ENCODE peak calls at places on chromosomes 3 and 15, in seven cellular contexts. One of them, this sample, is unnamed.

GRCh38 chr3:18385706-18386105 is 39.4 kb downstream of the SATB1 start:
- DNase-seq in HCT116: no peak
- DNase-seq in HepG2: no peak
- DNase-seq in GM23338: no peak
- DNase-seq in K562: no peak
- DNase-seq in A549: no peak
- DNase-seq in SK-N-SH: no peak
- DNase-seq in this sample: no peak

GRCh38 chr3:124246949-124247348 is 255.0 kb upstream of the ROPN1 start:
- DNase-seq in HCT116: peak; percentile 12
- DNase-seq in HepG2: peak; percentile 43
- DNase-seq in GM23338: peak; percentile 48
- DNase-seq in K562: peak; percentile 13
- DNase-seq in A549: peak; percentile 30
- DNase-seq in SK-N-SH: no peak
- DNase-seq in this sample: peak; percentile 12

GRCh38 chr3:20353286-20353685 is 167.3 kb upstream of the SGO1 start:
- DNase-seq in HCT116: no peak
- DNase-seq in HepG2: no peak
- DNase-seq in GM23338: no peak
- DNase-seq in K562: no peak
- DNase-seq in A549: no peak
- DNase-seq in SK-N-SH: no peak
- DNase-seq in this sample: no peak

GRCh38 chr3:106333911-106334618 is 465.3 kb upstream of the CBLB start:
- DNase-seq in HCT116: no peak
- DNase-seq in HepG2: no peak
- DNase-seq in GM23338: no peak
- DNase-seq in K562: no peak
- DNase-seq in A549: no peak
- DNase-seq in SK-N-SH: no peak
- DNase-seq in this sample: no peak

GRCh38 chr15:29018983-29019875 is 133.5 kb downstream of the APBA2 start:
- DNase-seq in HCT116: no peak
- DNase-seq in HepG2: no peak
- DNase-seq in GM23338: no peak
- DNase-seq in K562: no peak
- DNase-seq in A549: no peak
- DNase-seq in SK-N-SH: no peak
- DNase-seq in this sample: no peak

GRCh38 chr3:17820704-17821103 is 78.3 kb upstream of the TBC1D5 start:
- DNase-seq in HCT116: no peak
- DNase-seq in HepG2: no peak
- DNase-seq in GM23338: no peak
- DNase-seq in K562: no peak
- DNase-seq in A549: no peak
- DNase-seq in SK-N-SH: no peak
- DNase-seq in this sample: no peak

GRCh38 chr15:56913670-56914069 is 4.8 kb upstream of the TCF12 start:
- DNase-seq in HCT116: no peak
- DNase-seq in HepG2: no peak
- DNase-seq in GM23338: peak; percentile 38
- DNase-seq in K562: no peak
- DNase-seq in A549: no peak
- DNase-seq in SK-N-SH: no peak
- DNase-seq in this sample: no peak

GRCh38 chr15:90154861-90155626 is 46.1 kb upstream of the SEMA4B start:
- DNase-seq in HCT116: no peak
- DNase-seq in HepG2: peak; percentile 80
- DNase-seq in GM23338: no peak
- DNase-seq in K562: peak; percentile 21
- DNase-seq in A549: peak; percentile 62
- DNase-seq in SK-N-SH: peak; percentile 37
- DNase-seq in this sample: peak; percentile 62

GRCh38 chr3:39107874-39108308 is 411 bp downstream of the TTC21A start:
- DNase-seq in HCT116: no peak
- DNase-seq in HepG2: no peak
- DNase-seq in GM23338: no peak
- DNase-seq in K562: no peak
- DNase-seq in A549: no peak
- DNase-seq in SK-N-SH: no peak
- DNase-seq in this sample: no peak

GRCh38 chr3:45923755-45924154 is 19.5 kb upstream of the CXCR6 start:
- DNase-seq in HCT116: peak; percentile 6
- DNase-seq in HepG2: no peak
- DNase-seq in GM23338: no peak
- DNase-seq in K562: no peak
- DNase-seq in A549: no peak
- DNase-seq in SK-N-SH: no peak
- DNase-seq in this sample: no peak

DNA sequence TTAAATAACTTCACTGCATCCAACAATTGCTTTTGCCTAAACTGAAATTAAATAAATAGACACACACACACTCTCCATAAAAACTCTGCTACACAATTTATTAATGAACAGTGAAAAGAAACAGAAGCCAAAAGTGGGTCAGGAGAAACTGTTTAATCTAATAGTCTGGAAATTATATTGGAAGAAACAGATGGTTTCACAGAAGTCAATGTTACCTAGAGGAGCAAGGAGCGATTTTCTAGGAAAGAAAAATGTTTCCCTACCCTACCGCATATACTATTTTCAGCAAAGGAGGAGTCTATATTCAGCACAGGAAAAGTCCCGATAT is 32.0 kb downstream of the RFTN1 start:
- DNase-seq in HCT116: no peak
- DNase-seq in HepG2: no peak
- DNase-seq in GM23338: no peak
- DNase-seq in K562: no peak
- DNase-seq in A549: no peak
- DNase-seq in SK-N-SH: no peak
- DNase-seq in this sample: no peak
- TF ChIP-seq REST in HCT116: no peak
- TF ChIP-seq REST in HepG2: no peak
- TF ChIP-seq REST in GM23338: no peak
- TF ChIP-seq REST in K562: no peak
- TF ChIP-seq REST in A549: no peak
- TF ChIP-seq REST in SK-N-SH: no peak
- TF ChIP-seq REST in this sample: no peak

DNA sequence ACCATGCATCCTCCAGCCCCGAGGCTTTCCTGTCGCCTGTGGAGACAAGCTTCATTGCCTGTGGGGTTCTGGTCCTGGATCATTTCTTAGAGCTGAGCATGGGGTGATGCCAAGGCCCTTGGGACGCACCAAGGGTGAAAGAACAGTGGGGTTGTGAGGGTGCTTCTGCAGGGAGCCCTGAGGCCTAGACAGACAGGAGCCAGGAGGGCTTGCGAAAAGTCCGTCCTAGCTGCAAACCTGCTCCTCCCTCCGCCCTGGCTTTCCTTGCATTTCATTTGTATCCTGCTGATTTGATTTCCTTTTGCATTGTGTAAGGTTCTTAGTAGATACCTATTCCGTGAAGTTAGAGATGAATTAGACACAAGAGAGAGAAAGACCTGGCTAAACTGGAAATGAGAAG is 286.9 kb upstream of the C2CD4B start:
- DNase-seq in HCT116: no peak
- DNase-seq in HepG2: no peak
- DNase-seq in GM23338: peak; percentile 69
- DNase-seq in K562: no peak
- DNase-seq in A549: no peak
- DNase-seq in SK-N-SH: no peak
- DNase-seq in this sample: no peak
- H3K4me3 ChIP-seq in HCT116: no peak overlapping the region
- H3K4me3 ChIP-seq in HepG2: no peak overlapping the region
- H3K4me3 ChIP-seq in GM23338: no peak overlapping the region
- H3K4me3 ChIP-seq in K562: no peak overlapping the region
- H3K4me3 ChIP-seq in A549: no peak overlapping the region
- H3K4me3 ChIP-seq in SK-N-SH: no peak overlapping the region
- H3K4me3 ChIP-seq in this sample: no peak overlapping the region

GRCh38 chr15:68183886-68184285 is 21.2 kb downstream of the CALML4 start:
- DNase-seq in HCT116: no peak
- DNase-seq in HepG2: no peak
- DNase-seq in GM23338: no peak
- DNase-seq in K562: no peak
- DNase-seq in A549: no peak
- DNase-seq in SK-N-SH: no peak
- DNase-seq in this sample: no peak
- TF ChIP-seq REST in HCT116: no peak
- TF ChIP-seq REST in HepG2: no peak
- TF ChIP-seq REST in GM23338: no peak
- TF ChIP-seq REST in K562: no peak
- TF ChIP-seq REST in A549: no peak
- TF ChIP-seq REST in SK-N-SH: no peak
- TF ChIP-seq REST in this sample: no peak

GRCh38 chr3:56788506-56788905 is 13.2 kb downstream of the ARHGEF3 start:
- DNase-seq in HCT116: no peak
- DNase-seq in HepG2: no peak
- DNase-seq in GM23338: no peak
- DNase-seq in K562: no peak
- DNase-seq in A549: no peak
- DNase-seq in SK-N-SH: no peak
- DNase-seq in this sample: no peak

GRCh38 chr3:56784452-56785001 is 17.2 kb downstream of the ARHGEF3 start:
- DNase-seq in HCT116: no peak
- DNase-seq in HepG2: no peak
- DNase-seq in GM23338: no peak
- DNase-seq in K562: no peak
- DNase-seq in A549: no peak
- DNase-seq in SK-N-SH: no peak
- DNase-seq in this sample: no peak

GRCh38 chr3:56785499-56785898 is 16.2 kb downstream of the ARHGEF3 start:
- DNase-seq in HCT116: no peak
- DNase-seq in HepG2: no peak
- DNase-seq in GM23338: no peak
- DNase-seq in K562: no peak
- DNase-seq in A549: no peak
- DNase-seq in SK-N-SH: no peak
- DNase-seq in this sample: no peak

GRCh38 chr3:56787784-56788256 is 13.9 kb downstream of the ARHGEF3 start:
- DNase-seq in HCT116: no peak
- DNase-seq in HepG2: no peak
- DNase-seq in GM23338: no peak
- DNase-seq in K562: no peak
- DNase-seq in A549: no peak
- DNase-seq in SK-N-SH: no peak
- DNase-seq in this sample: no peak

GRCh38 chr3:56787258-56787777 is 14.4 kb downstream of the ARHGEF3 start:
- DNase-seq in HCT116: no peak
- DNase-seq in HepG2: no peak
- DNase-seq in GM23338: no peak
- DNase-seq in K562: no peak
- DNase-seq in A549: no peak
- DNase-seq in SK-N-SH: no peak
- DNase-seq in this sample: no peak
- H3K4me3 ChIP-seq in HCT116: no peak overlapping the region
- H3K4me3 ChIP-seq in HepG2: no peak overlapping the region
- H3K4me3 ChIP-seq in GM23338: no peak overlapping the region
- H3K4me3 ChIP-seq in K562: no peak overlapping the region
- H3K4me3 ChIP-seq in A549: no peak overlapping the region
- H3K4me3 ChIP-seq in SK-N-SH: no peak overlapping the region
- H3K4me3 ChIP-seq in this sample: no peak overlapping the region

GRCh38 chr3:184716652-184717607 is 5.1 kb upstream of the MAGEF1 start:
- DNase-seq in HCT116: no peak
- DNase-seq in HepG2: peak; percentile 12
- DNase-seq in GM23338: peak; percentile 67
- DNase-seq in K562: no peak
- DNase-seq in A549: no peak
- DNase-seq in SK-N-SH: peak; percentile 48
- DNase-seq in this sample: no peak
- TF ChIP-seq REST in HCT116: no peak
- TF ChIP-seq REST in HepG2: no peak
- TF ChIP-seq REST in GM23338: no peak
- TF ChIP-seq REST in K562: no peak
- TF ChIP-seq REST in A549: no peak
- TF ChIP-seq REST in SK-N-SH: no peak
- TF ChIP-seq REST in this sample: no peak